ENCODE peak calls at places on chromosomes 1 and 21, in eight cellular contexts. D is cardiac muscle cell, J is SK-N-SH, G is brain microvascular endothelial cell, X is esophagus squamous epithelium, A is uterus, T is H1, K is hepatocyte. O is an unnamed sample.

GRCh38 chr1:1202831-1203560 is 3.4 kb downstream of the TNFRSF18 start:
- DNase-seq in D (no peak), X (no peak), K (no peak), J (no peak), A (no peak), T (peak; percentile 48), G (no peak), O (peak; percentile 32)

GRCh38 chr21:41966872-41967621 is 13.2 kb upstream of the C2CD2 start:
- DNase-seq in X (no peak), A (no peak), G (no peak), J (no peak), T (peak; percentile 37), K (no peak), D (no peak), O (no peak)

GRCh38 chr1:7574121-7575040 is 196.7 kb upstream of the VAMP3 start:
- DNase-seq in A (no peak), G (no peak), T (no peak), X (no peak), J (no peak), D (no peak), K (peak; percentile 44), O (no peak)

GRCh38 chr21:34333150-34333739 is 30.6 kb upstream of the KCNE2 start:
- DNase-seq in K (no peak), D (no peak), T (no peak), A (no peak), X (no peak), J (no peak), G (peak; percentile 76), O (no peak)

GRCh38 chr1:156160744-156161181 is 7.4 kb downstream of the SEMA4A start:
- DNase-seq in G (peak; percentile 65), J (peak; percentile 98), X (no peak), A (peak; percentile 85), K (peak; percentile 85), T (peak; percentile 81), D (peak; percentile 91), O (no peak)

GRCh38 chr1:30856260-30856790 is 52.2 kb downstream of the SDC3 start:
- DNase-seq in T (no peak), X (no peak), D (no peak), A (no peak), J (peak; percentile 68), G (peak; percentile 43), K (no peak), O (no peak)

GRCh38 chr1:156310962-156311361 is 11.9 kb upstream of the VHLL start:
- DNase-seq in D (no peak), A (no peak), G (no peak), T (no peak), K (no peak), J (no peak), X (no peak), O (no peak)

GRCh38 chr1:2050482-2050792 is 226 bp downstream of the PRKCZ start:
- DNase-seq in K (no peak), J (peak; percentile 83), D (no peak), A (no peak), T (no peak), X (no peak), G (no peak), O (peak; percentile 20)

GRCh38 chr1:112808861-112809684 is 93.9 kb upstream of the PPM1J start:
- DNase-seq in D (peak; percentile 83), X (no peak), T (peak; percentile 96), J (peak; percentile 82), A (peak; percentile 55), G (peak; percentile 67), K (peak; percentile 86), O (peak; percentile 51)

GRCh38 chr1:85576642-85577420 is 3.7 kb upstream of the CCN1 start:
- DNase-seq in K (peak; percentile 90), A (peak; percentile 92), D (peak; percentile 91), T (peak; percentile 91), G (peak; percentile 87), J (peak; percentile 90), X (no peak), O (no peak)

GRCh38 chr1:56404561-56405030 is 174.8 kb downstream of the PLPP3 start:
- DNase-seq in J (no peak), G (no peak), T (no peak), D (no peak), A (no peak), X (no peak), K (no peak), O (no peak)

GRCh38 chr1:54361342-54361741 is 44.9 kb downstream of the SSBP3 start:
- DNase-seq in G (no peak), K (no peak), A (peak; percentile 38), D (peak; percentile 54), J (no peak), X (no peak), T (no peak), O (no peak)

GRCh38 chr1:54358503-54359168 is 47.6 kb downstream of the SSBP3 start:
- DNase-seq in A (no peak), D (no peak), T (no peak), K (no peak), J (no peak), G (no peak), X (no peak), O (no peak)

GRCh38 chr1:54357967-54358366 is 48.2 kb downstream of the SSBP3 start:
- DNase-seq in T (no peak), K (no peak), J (no peak), D (no peak), A (no peak), X (no peak), G (no peak), O (no peak)

GRCh38 chr1:54359393-54360162 is 46.6 kb downstream of the SSBP3 start:
- DNase-seq in X (no peak), T (no peak), D (no peak), A (no peak), K (no peak), G (no peak), J (no peak), O (no peak)

DNA sequence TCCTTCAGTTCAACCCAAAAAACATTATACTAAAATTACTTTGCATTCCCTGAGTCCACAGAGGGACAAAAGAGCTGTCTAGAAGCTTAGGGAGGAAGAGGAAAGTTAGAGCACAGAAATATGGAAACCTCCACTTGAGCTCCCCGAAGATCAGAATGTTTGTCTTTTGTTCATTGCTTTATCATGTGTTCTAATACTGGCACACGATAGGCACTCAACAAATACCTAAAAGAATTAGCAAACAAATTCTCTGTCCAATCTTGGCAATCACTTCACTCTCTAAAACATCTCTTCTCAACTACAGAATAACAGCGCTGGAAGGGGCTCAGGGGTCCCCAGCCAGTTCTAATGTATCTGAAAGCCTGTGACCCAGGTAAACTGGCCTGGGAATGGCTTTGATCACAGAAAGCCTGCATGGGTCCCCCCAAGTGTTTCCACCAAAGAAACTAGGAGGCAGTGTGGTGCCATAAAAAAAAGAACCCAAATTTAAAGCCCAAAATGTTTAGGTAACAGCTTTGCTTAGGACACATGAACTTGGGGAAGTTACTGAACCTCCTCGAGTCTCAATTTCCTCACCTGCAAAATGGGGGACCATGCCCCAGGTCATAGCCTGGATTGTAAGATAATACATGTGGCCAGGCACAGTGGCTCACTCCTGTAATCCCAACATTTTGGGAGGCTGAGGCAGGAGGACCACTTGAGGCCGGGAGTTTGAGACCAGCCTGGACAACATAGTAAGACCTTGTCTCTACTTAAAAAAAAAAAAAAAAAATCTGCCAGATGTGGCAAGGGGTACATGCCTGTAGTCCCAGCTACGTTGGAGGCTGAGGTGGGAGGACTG is 45.8 kb downstream of the SSBP3 start:
- DNase-seq in D (no peak), J (no peak), A (no peak), T (no peak), K (no peak), G (no peak), X (no peak), O (no peak)
- TF ChIP-seq CTCF in D (no peak), J (no peak), A (no peak), T (peak; percentile 30), K (no peak), G (peak; percentile 7), X (no peak), O (peak; percentile 24)

GRCh38 chr1:151371340-151371739 is 1.2 kb downstream of the SELENBP1 start:
- DNase-seq in T (no peak), J (no peak), D (no peak), A (peak; percentile 78), K (no peak), G (no peak), X (no peak), O (no peak)

GRCh38 chr1:151370211-151370911 is 2.1 kb downstream of the SELENBP1 start:
- DNase-seq in X (no peak), A (peak; percentile 52), D (no peak), G (no peak), T (no peak), K (no peak), J (no peak), O (no peak)

GRCh38 chr1:151373196-151373595 is 691 bp upstream of the SELENBP1 start:
- DNase-seq in K (no peak), D (no peak), G (no peak), J (no peak), X (no peak), A (no peak), T (no peak), O (no peak)

GRCh38 chr1:151371744-151372410 is 628 bp downstream of the SELENBP1 start:
- DNase-seq in T (no peak), A (peak; percentile 68), X (no peak), K (peak; percentile 45), G (no peak), D (peak; percentile 37), J (peak; percentile 80), O (no peak)

GRCh38 chr1:151372411-151372934 is at the start of gene SELENBP1:
- DNase-seq in J (no peak), K (peak; percentile 91), G (peak; percentile 37), D (peak; percentile 76), A (peak; percentile 83), T (peak; percentile 76), X (no peak), O (no peak)
- H3K27ac ChIP-seq in J (no peak within 1 kb of the TSS), K (peak within 1 kb of the TSS; percentile 59), G (no peak within 1 kb of the TSS), D (peak within 1 kb of the TSS; percentile 68), A (peak within 1 kb of the TSS; percentile 74), T (no peak within 1 kb of the TSS), X (peak within 1 kb of the TSS; percentile 48), O (no peak within 1 kb of the TSS)

GRCh38 chr21:33042812-33043211 is 17.1 kb downstream of the OLIG2 start:
- DNase-seq in K (no peak), X (no peak), J (no peak), A (no peak), G (peak; percentile 92), D (no peak), T (no peak), O (peak; percentile 75)

GRCh38 chr21:33046455-33046854 is 20.7 kb downstream of the OLIG2 start:
- DNase-seq in G (no peak), A (no peak), D (no peak), T (no peak), X (no peak), K (no peak), J (no peak), O (no peak)

GRCh38 chr21:33039542-33039941 is 13.8 kb downstream of the OLIG2 start:
- DNase-seq in A (no peak), K (no peak), T (no peak), G (no peak), X (no peak), J (no peak), D (no peak), O (no peak)

GRCh38 chr21:33040215-33040614 is 14.5 kb downstream of the OLIG2 start:
- DNase-seq in X (no peak), A (no peak), T (no peak), J (no peak), G (no peak), D (no peak), K (no peak), O (no peak)

GRCh38 chr21:33041981-33042380 is 16.2 kb downstream of the OLIG2 start:
- DNase-seq in D (no peak), A (no peak), T (no peak), X (no peak), J (no peak), G (no peak), K (no peak), O (no peak)
- H3K27me3 ChIP-seq in D (peaks cover 94% of the 10 kb centered on the region), A (no peaks in the 10 kb centered on the region), T (no peaks in the 10 kb centered on the region), X (no peaks in the 10 kb centered on the region), J (no peaks in the 10 kb centered on the region), G (peaks cover 2% of the 10 kb centered on the region), K (peaks cover 64% of the 10 kb centered on the region), O (peaks cover 74% of the 10 kb centered on the region)

GRCh38 chr1:25695066-25695990 is 78.7 kb downstream of the MAN1C1 start:
- DNase-seq in G (peak; percentile 97), A (peak; percentile 81), J (no peak), X (no peak), T (no peak), D (peak; percentile 94), K (peak; percentile 86), O (peak; percentile 77)
- TF ChIP-seq CTCF in G (peak; percentile 58), A (peak; percentile 32), J (peak; percentile 32), X (no peak), T (peak; percentile 28), D (peak; percentile 53), K (peak; percentile 24), O (peak; percentile 13)

O was measured in foreskin keratinocyte.